ENCODE peak calls at places on chromosomes 1 and 21, in nine cellular contexts. One of them, this sample, is unnamed.

GRCh38 chr1:26225033-26225831 is 8.8 kb upstream of the CEP85 start:
- DNase-seq in tibial nerve: no peak
- DNase-seq in ovary: peak; percentile 55
- DNase-seq in stomach: peak; percentile 80
- DNase-seq in A549: no peak
- DNase-seq in prostate gland: peak; percentile 14
- DNase-seq in NB4: no peak
- DNase-seq in sigmoid colon: peak; percentile 70
- DNase-seq in HCT116: no peak
- DNase-seq in this sample: peak; percentile 88

GRCh38 chr21:42652527-42653491 is 612 bp upstream of the PDE9A start:
- DNase-seq in tibial nerve: peak; percentile 43
- DNase-seq in A549: peak; percentile 53
- DNase-seq in prostate gland: peak; percentile 74
- DNase-seq in sigmoid colon: peak; percentile 92
- DNase-seq in NB4: no peak
- DNase-seq in stomach: peak; percentile 75
- DNase-seq in ovary: peak; percentile 57
- DNase-seq in HCT116: no peak
- DNase-seq in this sample: no peak

GRCh38 chr1:201565771-201566528 is 27.0 kb downstream of the NAV1 start:
- DNase-seq in stomach: no peak
- DNase-seq in A549: no peak
- DNase-seq in prostate gland: no peak
- DNase-seq in HCT116: no peak
- DNase-seq in ovary: no peak
- DNase-seq in NB4: no peak
- DNase-seq in tibial nerve: no peak
- DNase-seq in sigmoid colon: peak; percentile 63
- DNase-seq in this sample: peak; percentile 82

GRCh38 chr1:196063307-196063706 is 544.9 kb downstream of the KCNT2 start:
- DNase-seq in sigmoid colon: no peak
- DNase-seq in ovary: no peak
- DNase-seq in prostate gland: no peak
- DNase-seq in tibial nerve: no peak
- DNase-seq in A549: peak; percentile 40
- DNase-seq in NB4: no peak
- DNase-seq in HCT116: peak; percentile 27
- DNase-seq in stomach: no peak
- DNase-seq in this sample: no peak

GRCh38 chr1:206691604-206692003 is 6.9 kb downstream of the MAPKAPK2 start:
- DNase-seq in tibial nerve: no peak
- DNase-seq in sigmoid colon: peak; percentile 81
- DNase-seq in A549: no peak
- DNase-seq in ovary: peak; percentile 36
- DNase-seq in prostate gland: no peak
- DNase-seq in stomach: peak; percentile 50
- DNase-seq in HCT116: no peak
- DNase-seq in NB4: no peak
- DNase-seq in this sample: no peak

GRCh38 chr21:31266241-31266640 is 77.8 kb downstream of the TIAM1 start:
- DNase-seq in tibial nerve: no peak
- DNase-seq in ovary: no peak
- DNase-seq in prostate gland: no peak
- DNase-seq in HCT116: no peak
- DNase-seq in A549: no peak
- DNase-seq in stomach: no peak
- DNase-seq in sigmoid colon: no peak
- DNase-seq in NB4: no peak
- DNase-seq in this sample: no peak

GRCh38 chr21:41668686-41669532 is 97.9 kb downstream of the RIPK4 start:
- DNase-seq in stomach: no peak
- DNase-seq in NB4: no peak
- DNase-seq in A549: no peak
- DNase-seq in tibial nerve: no peak
- DNase-seq in ovary: no peak
- DNase-seq in prostate gland: no peak
- DNase-seq in HCT116: no peak
- DNase-seq in sigmoid colon: peak; percentile 41
- DNase-seq in this sample: peak; percentile 80

GRCh38 chr1:174075245-174075692 is 53.1 kb upstream of the RC3H1 start:
- DNase-seq in stomach: no peak
- DNase-seq in A549: no peak
- DNase-seq in sigmoid colon: no peak
- DNase-seq in tibial nerve: no peak
- DNase-seq in NB4: no peak
- DNase-seq in ovary: no peak
- DNase-seq in HCT116: no peak
- DNase-seq in prostate gland: no peak
- DNase-seq in this sample: no peak

GRCh38 chr1:69058454-69058853 is 509.3 kb upstream of the LRRC7 start:
- DNase-seq in NB4: no peak
- DNase-seq in HCT116: no peak
- DNase-seq in tibial nerve: no peak
- DNase-seq in ovary: no peak
- DNase-seq in sigmoid colon: no peak
- DNase-seq in prostate gland: no peak
- DNase-seq in stomach: no peak
- DNase-seq in A549: no peak
- DNase-seq in this sample: no peak

GRCh38 chr1:5516756-5517155 is 475.5 kb downstream of the NPHP4 start:
- DNase-seq in tibial nerve: no peak
- DNase-seq in stomach: no peak
- DNase-seq in HCT116: no peak
- DNase-seq in ovary: no peak
- DNase-seq in A549: no peak
- DNase-seq in NB4: no peak
- DNase-seq in prostate gland: no peak
- DNase-seq in sigmoid colon: no peak
- DNase-seq in this sample: no peak

GRCh38 chr21:36701912-36702621 is 3.2 kb downstream of the SIM2 start:
- DNase-seq in sigmoid colon: no peak
- DNase-seq in HCT116: no peak
- DNase-seq in tibial nerve: no peak
- DNase-seq in A549: no peak
- DNase-seq in stomach: no peak
- DNase-seq in ovary: no peak
- DNase-seq in NB4: no peak
- DNase-seq in prostate gland: no peak
- DNase-seq in this sample: no peak

GRCh38 chr21:28294046-28294445 is 698.6 kb downstream of the LTN1 start:
- DNase-seq in prostate gland: no peak
- DNase-seq in tibial nerve: no peak
- DNase-seq in stomach: no peak
- DNase-seq in sigmoid colon: no peak
- DNase-seq in A549: no peak
- DNase-seq in HCT116: no peak
- DNase-seq in ovary: no peak
- DNase-seq in NB4: no peak
- DNase-seq in this sample: no peak

GRCh38 chr1:18948048-18948912 is 8.2 kb downstream of the IFFO2 start:
- DNase-seq in prostate gland: no peak
- DNase-seq in A549: no peak
- DNase-seq in HCT116: no peak
- DNase-seq in tibial nerve: no peak
- DNase-seq in sigmoid colon: peak; percentile 85
- DNase-seq in stomach: no peak
- DNase-seq in NB4: no peak
- DNase-seq in ovary: no peak
- DNase-seq in this sample: no peak

GRCh38 chr1:81305997-81306452 is 494.7 kb upstream of the ADGRL2 start:
- DNase-seq in sigmoid colon: no peak
- DNase-seq in NB4: peak; percentile 26
- DNase-seq in tibial nerve: no peak
- DNase-seq in prostate gland: peak; percentile 25
- DNase-seq in HCT116: no peak
- DNase-seq in A549: peak; percentile 45
- DNase-seq in stomach: no peak
- DNase-seq in ovary: peak; percentile 23
- DNase-seq in this sample: peak; percentile 12

GRCh38 chr21:33261635-33262034 is 4.5 kb upstream of the IL10RB start:
- DNase-seq in NB4: peak; percentile 92
- DNase-seq in prostate gland: no peak
- DNase-seq in ovary: no peak
- DNase-seq in HCT116: no peak
- DNase-seq in sigmoid colon: no peak
- DNase-seq in tibial nerve: no peak
- DNase-seq in stomach: no peak
- DNase-seq in A549: no peak
- DNase-seq in this sample: no peak

GRCh38 chr1:6103111-6103853 is 57.6 kb downstream of the KCNAB2 start:
- DNase-seq in sigmoid colon: peak; percentile 58
- DNase-seq in tibial nerve: no peak
- DNase-seq in prostate gland: no peak
- DNase-seq in NB4: no peak
- DNase-seq in stomach: no peak
- DNase-seq in HCT116: no peak
- DNase-seq in A549: no peak
- DNase-seq in ovary: no peak
- DNase-seq in this sample: no peak

GRCh38 chr1:93925206-93925605 is 16.0 kb upstream of the GCLM start:
- DNase-seq in stomach: no peak
- DNase-seq in sigmoid colon: no peak
- DNase-seq in tibial nerve: no peak
- DNase-seq in A549: no peak
- DNase-seq in HCT116: no peak
- DNase-seq in prostate gland: no peak
- DNase-seq in NB4: no peak
- DNase-seq in ovary: no peak
- DNase-seq in this sample: no peak

GRCh38 chr1:6703016-6703415 is 1.4 kb upstream of the DNAJC11 start:
- DNase-seq in A549: no peak
- DNase-seq in prostate gland: no peak
- DNase-seq in tibial nerve: no peak
- DNase-seq in ovary: no peak
- DNase-seq in HCT116: no peak
- DNase-seq in sigmoid colon: no peak
- DNase-seq in NB4: no peak
- DNase-seq in stomach: no peak
- DNase-seq in this sample: no peak

GRCh38 chr1:159279754-159280153 is 22.4 kb upstream of the FCER1A start:
- DNase-seq in sigmoid colon: no peak
- DNase-seq in prostate gland: no peak
- DNase-seq in NB4: no peak
- DNase-seq in HCT116: no peak
- DNase-seq in tibial nerve: no peak
- DNase-seq in ovary: no peak
- DNase-seq in A549: peak; percentile 28
- DNase-seq in stomach: no peak
- DNase-seq in this sample: no peak

GRCh38 chr1:116873680-116874271 is 35.9 kb upstream of the PTGFRN start:
- DNase-seq in A549: no peak
- DNase-seq in NB4: no peak
- DNase-seq in prostate gland: no peak
- DNase-seq in HCT116: no peak
- DNase-seq in stomach: no peak
- DNase-seq in sigmoid colon: no peak
- DNase-seq in tibial nerve: no peak
- DNase-seq in ovary: no peak
- DNase-seq in this sample: no peak
- TF ChIP-seq POLR2A in A549: no peak
- TF ChIP-seq POLR2A in NB4: no peak
- TF ChIP-seq POLR2A in prostate gland: no peak
- TF ChIP-seq POLR2A in HCT116: no peak
- TF ChIP-seq POLR2A in stomach: no peak
- TF ChIP-seq POLR2A in sigmoid colon: no peak
- TF ChIP-seq POLR2A in tibial nerve: no peak
- TF ChIP-seq POLR2A in ovary: no peak
- TF ChIP-seq POLR2A in this sample: no peak

DNA sequence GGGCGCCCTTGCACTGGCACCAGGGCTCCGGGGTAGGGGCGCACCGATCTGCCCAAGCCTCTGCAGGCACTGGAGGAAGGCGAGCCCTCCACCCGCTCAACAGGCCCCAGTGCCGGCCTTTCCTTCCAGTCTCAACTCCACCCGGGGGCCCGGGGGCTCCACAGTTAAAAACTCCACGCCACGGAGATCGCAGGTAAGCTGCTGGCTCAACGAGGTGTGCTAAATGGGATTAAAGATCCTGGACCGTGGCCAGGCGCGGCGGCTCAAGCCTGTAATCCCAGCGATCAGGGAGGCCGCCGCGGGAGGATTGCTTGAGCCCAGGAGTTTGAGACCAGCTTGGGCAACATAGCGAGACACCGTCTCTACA is 536 bp downstream of the HSF2BP start:
- DNase-seq in prostate gland: no peak
- DNase-seq in sigmoid colon: no peak
- DNase-seq in stomach: no peak
- DNase-seq in NB4: no peak
- DNase-seq in A549: no peak
- DNase-seq in ovary: peak; percentile 46
- DNase-seq in HCT116: no peak
- DNase-seq in tibial nerve: no peak
- DNase-seq in this sample: peak; percentile 82
- H3K4me3 ChIP-seq in prostate gland: peak overlapping the region; percentile 72
- H3K4me3 ChIP-seq in sigmoid colon: peak overlapping the region; percentile 84
- H3K4me3 ChIP-seq in stomach: peak overlapping the region; percentile 99
- H3K4me3 ChIP-seq in NB4: no peak overlapping the region
- H3K4me3 ChIP-seq in A549: peak overlapping the region; percentile 98
- H3K4me3 ChIP-seq in ovary: peak overlapping the region; percentile 59
- H3K4me3 ChIP-seq in HCT116: peak overlapping the region; percentile 32
- H3K4me3 ChIP-seq in tibial nerve: peak overlapping the region; percentile 99
- H3K4me3 ChIP-seq in this sample: no peak overlapping the region

GRCh38 chr1:194044892-194045291 is 858.5 kb upstream of the B3GALT2 start:
- DNase-seq in A549: peak; percentile 16
- DNase-seq in NB4: no peak
- DNase-seq in stomach: no peak
- DNase-seq in tibial nerve: no peak
- DNase-seq in sigmoid colon: no peak
- DNase-seq in prostate gland: no peak
- DNase-seq in HCT116: no peak
- DNase-seq in ovary: no peak
- DNase-seq in this sample: no peak
- TF ChIP-seq CTCF in A549: no peak
- TF ChIP-seq CTCF in NB4: no peak
- TF ChIP-seq CTCF in stomach: no peak
- TF ChIP-seq CTCF in tibial nerve: no peak
- TF ChIP-seq CTCF in sigmoid colon: no peak
- TF ChIP-seq CTCF in prostate gland: no peak
- TF ChIP-seq CTCF in HCT116: peak; percentile 8
- TF ChIP-seq CTCF in ovary: no peak
- TF ChIP-seq CTCF in this sample: no peak

GRCh38 chr1:98662354-98662665 is 789 bp downstream of the SNX7 start:
- DNase-seq in A549: no peak
- DNase-seq in sigmoid colon: no peak
- DNase-seq in stomach: no peak
- DNase-seq in HCT116: no peak
- DNase-seq in NB4: no peak
- DNase-seq in tibial nerve: no peak
- DNase-seq in prostate gland: no peak
- DNase-seq in ovary: no peak
- DNase-seq in this sample: no peak

GRCh38 chr1:98660941-98661543 is 479 bp upstream of the SNX7 start:
- DNase-seq in tibial nerve: no peak
- DNase-seq in HCT116: no peak
- DNase-seq in prostate gland: no peak
- DNase-seq in ovary: no peak
- DNase-seq in A549: no peak
- DNase-seq in NB4: no peak
- DNase-seq in sigmoid colon: no peak
- DNase-seq in stomach: no peak
- DNase-seq in this sample: no peak

GRCh38 chr1:98659879-98660278 is 1.6 kb upstream of the SNX7 start:
- DNase-seq in stomach: no peak
- DNase-seq in A549: no peak
- DNase-seq in prostate gland: no peak
- DNase-seq in HCT116: no peak
- DNase-seq in ovary: no peak
- DNase-seq in tibial nerve: no peak
- DNase-seq in NB4: no peak
- DNase-seq in sigmoid colon: no peak
- DNase-seq in this sample: no peak

GRCh38 chr1:98661544-98662353 is at the start of gene SNX7:
- DNase-seq in sigmoid colon: peak; percentile 91
- DNase-seq in tibial nerve: peak; percentile 61
- DNase-seq in stomach: peak; percentile 88
- DNase-seq in prostate gland: peak; percentile 82
- DNase-seq in A549: peak; percentile 70
- DNase-seq in HCT116: peak; percentile 32
- DNase-seq in ovary: peak; percentile 73
- DNase-seq in NB4: peak; percentile 19
- DNase-seq in this sample: peak; percentile 96
- TF ChIP-seq POLR2A in sigmoid colon: no peak
- TF ChIP-seq POLR2A in tibial nerve: peak; percentile 19
- TF ChIP-seq POLR2A in stomach: no peak
- TF ChIP-seq POLR2A in prostate gland: peak; percentile 46
- TF ChIP-seq POLR2A in A549: no peak
- TF ChIP-seq POLR2A in HCT116: no peak
- TF ChIP-seq POLR2A in ovary: no peak
- TF ChIP-seq POLR2A in NB4: no peak
- TF ChIP-seq POLR2A in this sample: no peak

This sample was measured in lower leg skin.